ENCODE peak calls at places on chromosome 15, in eight cellular contexts. Q is BJ; M is NCI-H510A treated with DMSO at 0.1 percent for 48 hours; Y is GM12891; E is fibroblast of pulmonary artery; H is GM06990; Z is activated T-helper 1 cell treated with anti-CD3 and anti-CD28 coated beads, Interleukin-2, amount 50 U/mL, for 16 hours; I is D341Med. F is an unnamed sample.

GRCh38 chr15:65887565-65887964 is 18.3 kb downstream of the RAB11A start:
- DNase-seq in Q (no peak), M (no peak), Y (no peak), E (no peak), H (no peak), Z (peak), I (no peak), F (no peak)

GRCh38 chr15:87345955-87346354 is 910.6 kb downstream of the NTRK3 start:
- DNase-seq in Q (no peak), M (no peak), Y (no peak), E (no peak), H (no peak), Z (no peak), I (no peak), F (no peak)

GRCh38 chr15:39506146-39506545 is 74.7 kb upstream of the THBS1 start:
- DNase-seq in Q (no peak), M (no peak), Y (no peak), E (peak), H (no peak), Z (no peak), I (no peak), F (no peak)

GRCh38 chr15:40943764-40944365 is 9.4 kb upstream of the CHAC1 start:
- DNase-seq in Q (no peak), M (no peak), Y (no peak), E (no peak), H (no peak), Z (no peak), I (no peak), F (no peak)

GRCh38 chr15:90362936-90363212 is 10.8 kb downstream of the ZNF774 start:
- DNase-seq in Q (peak), M (no peak), Y (no peak), E (peak), H (no peak), Z (no peak), I (no peak), F (no peak)

GRCh38 chr15:74789171-74789627 is 7.3 kb downstream of the CSK start:
- DNase-seq in Q (no peak), M (no peak), Y (no peak), E (no peak), H (no peak), Z (no peak), I (no peak), F (no peak)

GRCh38 chr15:39700301-39700700 is 82.3 kb downstream of the FSIP1 start:
- DNase-seq in Q (no peak), M (no peak), Y (no peak), E (no peak), H (no peak), Z (no peak), I (no peak), F (no peak)

GRCh38 chr15:29377141-29377540 is 107.5 kb upstream of the NSMCE3 start:
- DNase-seq in Q (no peak), M (no peak), Y (no peak), E (no peak), H (no peak), Z (no peak), I (no peak), F (no peak)

GRCh38 chr15:47744496-47744895 is 27.2 kb downstream of the SEMA6D start:
- DNase-seq in Q (no peak), M (no peak), Y (no peak), E (no peak), H (no peak), Z (no peak), I (no peak), F (no peak)

F was measured in lower leg skin.